ENCODE peak calls at places on chromosomes 13 and 19, in seven cellular contexts. One of them, this sample, is unnamed.

GRCh38 chr19:35805518-35806102 is 7.0 kb downstream of the PRODH2 start:
- DNase-seq in transverse colon: no peak
- DNase-seq in tibial nerve: no peak
- DNase-seq in ovary: no peak
- DNase-seq in K562: no peak
- DNase-seq in A549: no peak
- DNase-seq in suprapubic skin: no peak
- DNase-seq in this sample: no peak

GRCh38 chr13:51684076-51684475 is 99.8 kb downstream of the WDFY2 start:
- DNase-seq in suprapubic skin: no peak
- DNase-seq in A549: no peak
- DNase-seq in tibial nerve: no peak
- DNase-seq in transverse colon: no peak
- DNase-seq in ovary: no peak
- DNase-seq in K562: no peak
- DNase-seq in this sample: no peak

GRCh38 chr13:20191902-20192469 is 752 bp downstream of the GJB2 start:
- DNase-seq in tibial nerve: no peak
- DNase-seq in transverse colon: peak; percentile 66
- DNase-seq in suprapubic skin: no peak
- DNase-seq in A549: peak; percentile 16
- DNase-seq in ovary: no peak
- DNase-seq in K562: no peak
- DNase-seq in this sample: no peak

GRCh38 chr13:20969182-20969581 is 66.6 kb upstream of the XPO4 start:
- DNase-seq in suprapubic skin: no peak
- DNase-seq in tibial nerve: no peak
- DNase-seq in K562: no peak
- DNase-seq in ovary: no peak
- DNase-seq in A549: peak; percentile 48
- DNase-seq in transverse colon: no peak
- DNase-seq in this sample: no peak

GRCh38 chr13:69035771-69036170 is 1071.9 kb upstream of the ATXN8OS start:
- DNase-seq in tibial nerve: no peak
- DNase-seq in ovary: no peak
- DNase-seq in A549: no peak
- DNase-seq in K562: no peak
- DNase-seq in transverse colon: no peak
- DNase-seq in suprapubic skin: no peak
- DNase-seq in this sample: no peak

GRCh38 chr13:98184796-98185195 is 7.7 kb upstream of the RNF113B start:
- DNase-seq in K562: no peak
- DNase-seq in A549: no peak
- DNase-seq in tibial nerve: no peak
- DNase-seq in ovary: no peak
- DNase-seq in transverse colon: no peak
- DNase-seq in suprapubic skin: no peak
- DNase-seq in this sample: no peak

GRCh38 chr13:72141845-72142470 is 275.0 kb upstream of the DACH1 start:
- DNase-seq in transverse colon: no peak
- DNase-seq in tibial nerve: no peak
- DNase-seq in A549: no peak
- DNase-seq in suprapubic skin: no peak
- DNase-seq in K562: no peak
- DNase-seq in ovary: no peak
- DNase-seq in this sample: no peak

GRCh38 chr13:80341771-80342271 is 895 bp upstream of the SPRY2 start:
- DNase-seq in A549: peak; percentile 54
- DNase-seq in transverse colon: peak; percentile 54
- DNase-seq in ovary: peak; percentile 51
- DNase-seq in tibial nerve: peak; percentile 43
- DNase-seq in suprapubic skin: peak; percentile 68
- DNase-seq in K562: peak; percentile 44
- DNase-seq in this sample: peak; percentile 71

GRCh38 chr19:54325194-54325621 is 12.2 kb upstream of the LILRA5 start:
- DNase-seq in K562: peak; percentile 58
- DNase-seq in ovary: no peak
- DNase-seq in tibial nerve: peak; percentile 59
- DNase-seq in A549: peak; percentile 55
- DNase-seq in transverse colon: no peak
- DNase-seq in suprapubic skin: no peak
- DNase-seq in this sample: no peak

GRCh38 chr19:28727133-28727834 is 485.7 kb downstream of the UQCRFS1 start:
- DNase-seq in tibial nerve: no peak
- DNase-seq in A549: no peak
- DNase-seq in ovary: no peak
- DNase-seq in K562: peak; percentile 77
- DNase-seq in suprapubic skin: no peak
- DNase-seq in transverse colon: no peak
- DNase-seq in this sample: peak; percentile 87

GRCh38 chr13:27283906-27284523 is 13.4 kb downstream of the RASL11A start:
- DNase-seq in tibial nerve: no peak
- DNase-seq in A549: peak; percentile 46
- DNase-seq in transverse colon: peak; percentile 21
- DNase-seq in K562: peak; percentile 12
- DNase-seq in suprapubic skin: no peak
- DNase-seq in ovary: no peak
- DNase-seq in this sample: peak; percentile 42

GRCh38 chr13:18991054-18991453 is 190.6 kb downstream of the TUBA3C start:
- DNase-seq in suprapubic skin: no peak
- DNase-seq in transverse colon: no peak
- DNase-seq in K562: no peak
- DNase-seq in ovary: no peak
- DNase-seq in tibial nerve: no peak
- DNase-seq in A549: no peak
- DNase-seq in this sample: no peak

GRCh38 chr19:50147462-50148423 is 15.3 kb downstream of the IZUMO2 start:
- DNase-seq in K562: peak; percentile 87
- DNase-seq in A549: peak; percentile 96
- DNase-seq in transverse colon: peak; percentile 86
- DNase-seq in tibial nerve: peak; percentile 85
- DNase-seq in suprapubic skin: peak; percentile 89
- DNase-seq in ovary: peak; percentile 91
- DNase-seq in this sample: peak; percentile 93

GRCh38 chr13:34943675-34944634 is 1.9 kb downstream of the NBEA start:
- DNase-seq in K562: no peak
- DNase-seq in A549: no peak
- DNase-seq in ovary: no peak
- DNase-seq in transverse colon: no peak
- DNase-seq in suprapubic skin: no peak
- DNase-seq in tibial nerve: no peak
- DNase-seq in this sample: no peak

GRCh38 chr13:34939771-34940170 is 2.3 kb upstream of the NBEA start:
- DNase-seq in A549: no peak
- DNase-seq in ovary: no peak
- DNase-seq in tibial nerve: no peak
- DNase-seq in suprapubic skin: no peak
- DNase-seq in transverse colon: no peak
- DNase-seq in K562: no peak
- DNase-seq in this sample: no peak

GRCh38 chr13:34942732-34943674 is 933 bp downstream of the NBEA start:
- DNase-seq in suprapubic skin: peak; percentile 49
- DNase-seq in transverse colon: peak; percentile 37
- DNase-seq in tibial nerve: no peak
- DNase-seq in A549: peak; percentile 38
- DNase-seq in K562: no peak
- DNase-seq in ovary: peak; percentile 33
- DNase-seq in this sample: peak; percentile 88

GRCh38 chr13:34941436-34941834 is 635 bp upstream of the NBEA start:
- DNase-seq in transverse colon: no peak
- DNase-seq in A549: no peak
- DNase-seq in K562: no peak
- DNase-seq in tibial nerve: no peak
- DNase-seq in suprapubic skin: no peak
- DNase-seq in ovary: no peak
- DNase-seq in this sample: no peak

DNA sequence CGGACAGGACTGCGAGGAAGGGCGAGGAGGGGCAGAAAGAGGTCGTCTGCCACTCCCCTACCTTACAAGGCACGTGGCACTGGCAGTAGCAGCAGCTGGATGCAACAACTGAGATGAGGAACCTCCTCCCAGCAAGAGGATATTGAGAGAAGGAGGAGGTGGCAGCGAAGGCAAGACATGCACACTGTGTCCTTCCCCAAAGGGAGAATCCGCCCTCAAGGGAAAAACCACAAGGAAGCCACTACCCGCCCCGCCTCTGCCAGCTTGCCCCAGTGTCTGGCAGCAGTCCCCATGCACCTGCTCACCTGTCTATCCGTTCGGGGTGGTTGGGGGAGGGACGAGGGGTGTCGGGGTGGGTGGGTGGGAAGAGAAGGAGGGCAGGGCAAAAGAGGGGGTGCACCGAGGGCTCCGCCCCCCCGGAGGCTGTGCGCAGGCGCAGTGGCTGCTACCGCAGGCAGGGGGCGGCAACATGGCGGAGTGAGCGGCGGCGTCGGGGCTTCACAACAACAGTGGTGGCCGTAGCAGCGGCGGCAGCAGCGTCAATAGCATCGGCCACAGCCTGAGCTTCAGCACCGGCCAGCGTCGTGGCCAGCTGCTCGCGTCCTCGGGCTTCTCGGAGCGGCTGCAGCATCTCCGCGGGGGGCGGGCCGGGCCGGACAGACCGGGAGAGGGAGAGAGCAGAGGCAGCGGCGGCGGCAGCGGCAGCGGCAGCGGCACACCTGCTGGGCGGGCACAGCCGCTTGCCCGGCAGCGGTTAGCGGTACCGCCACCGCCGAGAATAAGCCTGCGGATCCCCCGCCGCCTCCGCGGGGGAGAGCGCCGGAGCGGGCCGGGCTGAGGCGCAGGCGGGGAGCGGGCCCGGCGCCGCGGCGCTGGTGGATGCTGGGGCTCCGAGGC is at the start of gene NBEA:
- DNase-seq in transverse colon: peak; percentile 79
- DNase-seq in ovary: peak; percentile 74
- DNase-seq in K562: peak; percentile 34
- DNase-seq in tibial nerve: peak; percentile 44
- DNase-seq in A549: peak; percentile 76
- DNase-seq in suprapubic skin: peak; percentile 83
- DNase-seq in this sample: peak; percentile 60
- H3K27ac ChIP-seq in transverse colon: peak within 1 kb of the TSS; percentile 90
- H3K27ac ChIP-seq in ovary: peak within 1 kb of the TSS; percentile 82
- H3K27ac ChIP-seq in K562: no peak within 1 kb of the TSS
- H3K27ac ChIP-seq in tibial nerve: peak within 1 kb of the TSS; percentile 75
- H3K27ac ChIP-seq in A549: peak within 1 kb of the TSS; percentile 93
- H3K27ac ChIP-seq in suprapubic skin: peak within 1 kb of the TSS; percentile 81
- H3K27ac ChIP-seq in this sample: peak within 1 kb of the TSS; percentile 2

GRCh38 chr13:22061806-22062391 is 391.0 kb downstream of the FGF9 start:
- DNase-seq in suprapubic skin: no peak
- DNase-seq in K562: no peak
- DNase-seq in transverse colon: no peak
- DNase-seq in A549: no peak
- DNase-seq in tibial nerve: no peak
- DNase-seq in ovary: no peak
- DNase-seq in this sample: no peak
- TF ChIP-seq EP300 in suprapubic skin: no peak
- TF ChIP-seq EP300 in K562: no peak
- TF ChIP-seq EP300 in transverse colon: no peak
- TF ChIP-seq EP300 in A549: no peak
- TF ChIP-seq EP300 in tibial nerve: no peak
- TF ChIP-seq EP300 in ovary: no peak
- TF ChIP-seq EP300 in this sample: no peak

DNA sequence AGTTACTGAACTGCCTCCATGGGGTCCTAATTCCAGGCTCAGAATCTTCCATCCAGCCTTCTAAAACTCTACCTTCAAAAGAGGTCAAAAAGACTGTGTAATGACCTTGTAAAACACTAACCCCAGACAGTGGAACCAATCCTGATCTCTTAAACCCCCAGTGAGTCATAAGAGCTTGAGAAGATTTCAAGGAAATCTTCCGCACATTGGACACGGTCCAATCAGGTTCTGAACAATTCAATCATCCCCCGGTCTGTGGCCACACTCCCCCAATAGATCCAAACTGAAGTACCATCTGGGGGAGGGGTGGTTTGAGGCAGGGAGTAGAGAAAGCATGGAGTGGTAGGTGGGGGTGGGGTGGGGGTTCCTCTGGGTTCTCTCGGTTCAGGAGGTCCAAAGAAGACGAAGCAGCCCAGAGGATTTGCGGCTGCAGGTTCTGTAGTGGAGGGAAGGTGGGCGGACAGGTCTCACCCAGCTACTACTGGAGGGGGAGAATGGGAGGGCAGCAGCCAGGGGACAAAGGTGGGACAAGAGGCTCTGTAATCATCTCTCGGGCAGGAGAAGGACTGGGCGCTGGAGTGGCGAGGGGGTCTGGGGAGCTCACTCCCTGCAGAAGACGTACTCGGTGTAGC is 1.5 kb downstream of the KCTD12 start:
- DNase-seq in A549: no peak
- DNase-seq in tibial nerve: peak; percentile 17
- DNase-seq in suprapubic skin: no peak
- DNase-seq in transverse colon: no peak
- DNase-seq in ovary: peak; percentile 48
- DNase-seq in K562: no peak
- DNase-seq in this sample: no peak
- H3K27ac ChIP-seq in A549: no peak overlapping the region
- H3K27ac ChIP-seq in tibial nerve: peak overlapping the region; percentile 98
- H3K27ac ChIP-seq in suprapubic skin: peak overlapping the region; percentile 97
- H3K27ac ChIP-seq in transverse colon: peak overlapping the region; percentile 90
- H3K27ac ChIP-seq in ovary: peak overlapping the region; percentile 86
- H3K27ac ChIP-seq in K562: no peak overlapping the region
- H3K27ac ChIP-seq in this sample: peak overlapping the region; percentile 93

GRCh38 chr19:23686622-23687423 is at the start of gene ZNF675:
- DNase-seq in K562: peak; percentile 96
- DNase-seq in tibial nerve: peak; percentile 92
- DNase-seq in suprapubic skin: peak; percentile 96
- DNase-seq in ovary: peak; percentile 84
- DNase-seq in transverse colon: peak; percentile 93
- DNase-seq in A549: peak; percentile 97
- DNase-seq in this sample: peak; percentile 87
- TF ChIP-seq EP300 in K562: no peak
- TF ChIP-seq EP300 in tibial nerve: peak; percentile 39
- TF ChIP-seq EP300 in suprapubic skin: no peak
- TF ChIP-seq EP300 in ovary: no peak
- TF ChIP-seq EP300 in transverse colon: no peak
- TF ChIP-seq EP300 in A549: no peak
- TF ChIP-seq EP300 in this sample: no peak

GRCh38 chr13:113526466-113527220 is 36.1 kb upstream of the DCUN1D2 start:
- DNase-seq in suprapubic skin: no peak
- DNase-seq in A549: no peak
- DNase-seq in ovary: no peak
- DNase-seq in K562: no peak
- DNase-seq in transverse colon: no peak
- DNase-seq in tibial nerve: no peak
- DNase-seq in this sample: no peak
- H3K27ac ChIP-seq in suprapubic skin: no peak overlapping the region
- H3K27ac ChIP-seq in A549: no peak overlapping the region
- H3K27ac ChIP-seq in ovary: no peak overlapping the region
- H3K27ac ChIP-seq in K562: no peak overlapping the region
- H3K27ac ChIP-seq in transverse colon: no peak overlapping the region
- H3K27ac ChIP-seq in tibial nerve: no peak overlapping the region
- H3K27ac ChIP-seq in this sample: no peak overlapping the region

GRCh38 chr13:48094781-48095502 is at the start of gene MED4:
- DNase-seq in ovary: peak; percentile 96
- DNase-seq in A549: peak; percentile 92
- DNase-seq in K562: peak; percentile 93
- DNase-seq in suprapubic skin: peak; percentile 96
- DNase-seq in tibial nerve: peak; percentile 96
- DNase-seq in transverse colon: peak; percentile 97
- DNase-seq in this sample: peak; percentile 95
- TF ChIP-seq EP300 in ovary: no peak
- TF ChIP-seq EP300 in A549: no peak
- TF ChIP-seq EP300 in K562: no peak
- TF ChIP-seq EP300 in suprapubic skin: no peak
- TF ChIP-seq EP300 in tibial nerve: peak; percentile 99
- TF ChIP-seq EP300 in transverse colon: no peak
- TF ChIP-seq EP300 in this sample: no peak